ENCODE peak calls at places on chromosomes 12 and 14, in six cellular contexts. K is immature natural killer cell; U is OCI-LY7; I is GM13976; D is CD8-positive, alpha-beta memory T cell; N is CD4-positive, alpha-beta T cell. F is an unnamed sample.
A peak's percentile ranks its signal among the peaks of the same experiment; 100 is the strongest.

GRCh38 chr12:80187660-80188090 is 88.3 kb downstream of the OTOGL start:
- DNase-seq in D (no peak), N (no peak), U (no peak), K (peak; percentile 39), I (peak; percentile 10), F (peak; percentile 85)

GRCh38 chr12:79521576-79521975 is 169.2 kb downstream of the PAWR start:
- DNase-seq in I (no peak), K (no peak), D (no peak), N (no peak), U (no peak), F (no peak)

GRCh38 chr14:104262515-104263514 is 124.4 kb downstream of the KIF26A start:
- DNase-seq in U (no peak), N (peak; percentile 30), K (no peak), I (no peak), D (no peak), F (no peak)

GRCh38 chr12:67651380-67651695 is 2.8 kb downstream of the DYRK2 start:
- DNase-seq in K (peak; percentile 29), U (peak; percentile 64), N (no peak), I (peak; percentile 42), D (peak; percentile 32), F (peak; percentile 50)

GRCh38 chr14:39055786-39056474 is 47.1 kb downstream of the SEC23A start:
- DNase-seq in U (peak; percentile 29), N (no peak), I (no peak), D (no peak), K (no peak), F (peak; percentile 2)

GRCh38 chr12:1534708-1535107 is 59.7 kb downstream of the FBXL14 start:
- DNase-seq in D (no peak), K (peak; percentile 9), N (no peak), I (peak; percentile 45), U (peak; percentile 43), F (peak; percentile 67)

GRCh38 chr14:78164226-78164853 is 5.8 kb upstream of the NRXN3 start:
- DNase-seq in I (peak; percentile 32), U (peak; percentile 7), D (no peak), K (no peak), N (no peak), F (peak; percentile 49)

GRCh38 chr14:72780771-72781170 is 113.1 kb downstream of the DPF3 start:
- DNase-seq in I (no peak), K (no peak), N (no peak), U (no peak), D (no peak), F (no peak)

GRCh38 chr12:2551097-2551496 is 243.7 kb upstream of the FKBP4 start:
- DNase-seq in N (no peak), D (no peak), K (no peak), I (no peak), U (no peak), F (no peak)

GRCh38 chr14:104226421-104227385 is 88.3 kb downstream of the KIF26A start:
- DNase-seq in U (peak; percentile 42), D (no peak), N (no peak), K (no peak), I (no peak), F (no peak)

GRCh38 chr12:21773263-21773741 is 1.2 kb downstream of the KCNJ8 start:
- DNase-seq in D (no peak), K (no peak), U (no peak), I (no peak), N (no peak), F (no peak)

GRCh38 chr12:128258866-128259555 is 8.0 kb upstream of the TMEM132C start:
- DNase-seq in D (no peak), N (no peak), I (no peak), U (no peak), K (no peak), F (no peak)

GRCh38 chr12:123543541-123543940 is 10.0 kb upstream of the RILPL1 start:
- DNase-seq in D (no peak), N (no peak), K (no peak), U (no peak), I (no peak), F (no peak)

GRCh38 chr14:22084393-22085281 is 411.0 kb upstream of the OR4E1 start:
- DNase-seq in K (peak; percentile 35), N (no peak), D (peak; percentile 36), I (peak; percentile 49), U (peak; percentile 71), F (peak; percentile 72)

GRCh38 chr12:51669996-51670395 is 79.0 kb downstream of the SCN8A start:
- DNase-seq in D (no peak), U (no peak), N (no peak), K (no peak), I (no peak), F (no peak)

GRCh38 chr14:95052016-95052585 is 105.2 kb downstream of the DICER1 start:
- DNase-seq in N (no peak), U (no peak), I (no peak), K (no peak), D (no peak), F (no peak)

GRCh38 chr12:80460972-80461371 is 16.9 kb downstream of the PTPRQ start:
- DNase-seq in K (no peak), U (no peak), I (no peak), D (no peak), N (no peak), F (no peak)

GRCh38 chr12:56590237-56590830 is 39.8 kb downstream of the BAZ2A start:
- DNase-seq in D (no peak), N (no peak), I (no peak), U (peak; percentile 59), K (no peak), F (peak; percentile 63)

GRCh38 chr14:54348001-54348611 is 48.7 kb upstream of the CDKN3 start:
- DNase-seq in U (peak; percentile 71), K (no peak), I (peak; percentile 71), N (no peak), D (no peak), F (peak; percentile 53)

GRCh38 chr12:19683178-19683927 is 244.1 kb downstream of the AEBP2 start:
- DNase-seq in D (no peak), K (no peak), N (no peak), I (no peak), U (no peak), F (no peak)

GRCh38 chr12:1741154-1741949 is 50.5 kb downstream of the ADIPOR2 start:
- DNase-seq in I (no peak), D (no peak), K (no peak), U (no peak), N (no peak), F (no peak)

GRCh38 chr14:37864861-37865718 is 269.7 kb downstream of the TTC6 start:
- DNase-seq in D (no peak), I (no peak), N (no peak), K (no peak), U (no peak), F (no peak)

GRCh38 chr14:24826390-24826789 is 192.4 kb upstream of the GZMB start:
- DNase-seq in K (no peak), D (no peak), I (no peak), N (no peak), U (no peak), F (no peak)

GRCh38 chr12:88552672-88553079 is 27.6 kb downstream of the KITLG start:
- DNase-seq in K (no peak), N (no peak), D (no peak), U (no peak), I (no peak), F (no peak)